ENCODE peak calls at places on chromosomes 1 and 21, in ten cellular contexts. I, D, Y, H, P, M, Z, K, X and W are unnamed samples.

GRCh38 chr1:208048904-208049303 is 138.0 kb upstream of the CD34 start:
- DNase-seq in X (no peak), I (no peak), K (no peak), P (no peak), Y (no peak), D (no peak), M (no peak), H (no peak), Z (peak; percentile 93), W (no peak)

GRCh38 chr1:92907949-92908684 is 53.1 kb downstream of the DIPK1A start:
- DNase-seq in Z (no peak), D (no peak), Y (no peak), P (no peak), X (no peak), K (peak; percentile 5), M (no peak), I (no peak), H (no peak), W (no peak)

GRCh38 chr1:212785871-212786270 is 5.7 kb downstream of the NSL1 start:
- DNase-seq in H (no peak), I (no peak), Y (no peak), M (no peak), K (no peak), X (no peak), Z (no peak), D (no peak), P (no peak), W (no peak)

GRCh38 chr1:33147997-33148314 is 33.9 kb downstream of the TRIM62 start:
- DNase-seq in M (no peak), H (no peak), I (no peak), D (no peak), Y (peak; percentile 51), X (no peak), Z (no peak), K (no peak), P (no peak), W (peak; percentile 24)

GRCh38 chr1:193905288-193906085 is 719.1 kb upstream of the B3GALT2 start:
- DNase-seq in D (no peak), H (no peak), M (no peak), K (no peak), X (no peak), Y (no peak), P (no peak), I (no peak), Z (no peak), W (no peak)

GRCh38 chr21:30257773-30258172 is 25.0 kb downstream of the KRTAP24-1 start:
- DNase-seq in P (no peak), Z (no peak), K (no peak), I (no peak), M (peak; percentile 6), D (no peak), H (peak; percentile 9), Y (peak; percentile 48), X (no peak), W (peak; percentile 36)

GRCh38 chr1:205542367-205542766 is 37.9 kb downstream of the CDK18 start:
- DNase-seq in H (no peak), Z (no peak), M (no peak), X (peak; percentile 7), P (peak; percentile 66), K (no peak), D (no peak), I (no peak), Y (no peak), W (no peak)

GRCh38 chr1:227170361-227171166 is 147.7 kb downstream of the CDC42BPA start:
- DNase-seq in D (peak; percentile 47), P (no peak), M (no peak), X (no peak), K (no peak), Y (peak; percentile 71), I (no peak), H (peak; percentile 56), Z (no peak), W (no peak)

GRCh38 chr1:221829327-221830011 is 87.6 kb upstream of the DUSP10 start:
- DNase-seq in M (no peak), D (peak; percentile 80), Y (no peak), I (peak; percentile 70), H (peak; percentile 78), X (no peak), Z (no peak), P (no peak), K (peak; percentile 90), W (peak; percentile 53)

GRCh38 chr1:163875214-163875926 is 553.6 kb downstream of the NUF2 start:
- DNase-seq in K (no peak), X (peak; percentile 18), I (no peak), M (no peak), Y (no peak), H (peak; percentile 96), D (peak; percentile 94), P (no peak), Z (no peak), W (no peak)

GRCh38 chr1:22709227-22709626 is 1.4 kb upstream of the EPHB2 start:
- DNase-seq in Y (no peak), I (no peak), P (no peak), H (no peak), D (no peak), M (no peak), Z (no peak), K (no peak), X (no peak), W (peak; percentile 17)
- TF ChIP-seq CTCF in Y (no peak), I (peak; percentile 45), P (peak; percentile 28), H (peak; percentile 54), D (peak; percentile 23), M (peak; percentile 42), Z (peak; percentile 35), K (peak; percentile 41), X (peak; percentile 20), W (no peak)

DNA sequence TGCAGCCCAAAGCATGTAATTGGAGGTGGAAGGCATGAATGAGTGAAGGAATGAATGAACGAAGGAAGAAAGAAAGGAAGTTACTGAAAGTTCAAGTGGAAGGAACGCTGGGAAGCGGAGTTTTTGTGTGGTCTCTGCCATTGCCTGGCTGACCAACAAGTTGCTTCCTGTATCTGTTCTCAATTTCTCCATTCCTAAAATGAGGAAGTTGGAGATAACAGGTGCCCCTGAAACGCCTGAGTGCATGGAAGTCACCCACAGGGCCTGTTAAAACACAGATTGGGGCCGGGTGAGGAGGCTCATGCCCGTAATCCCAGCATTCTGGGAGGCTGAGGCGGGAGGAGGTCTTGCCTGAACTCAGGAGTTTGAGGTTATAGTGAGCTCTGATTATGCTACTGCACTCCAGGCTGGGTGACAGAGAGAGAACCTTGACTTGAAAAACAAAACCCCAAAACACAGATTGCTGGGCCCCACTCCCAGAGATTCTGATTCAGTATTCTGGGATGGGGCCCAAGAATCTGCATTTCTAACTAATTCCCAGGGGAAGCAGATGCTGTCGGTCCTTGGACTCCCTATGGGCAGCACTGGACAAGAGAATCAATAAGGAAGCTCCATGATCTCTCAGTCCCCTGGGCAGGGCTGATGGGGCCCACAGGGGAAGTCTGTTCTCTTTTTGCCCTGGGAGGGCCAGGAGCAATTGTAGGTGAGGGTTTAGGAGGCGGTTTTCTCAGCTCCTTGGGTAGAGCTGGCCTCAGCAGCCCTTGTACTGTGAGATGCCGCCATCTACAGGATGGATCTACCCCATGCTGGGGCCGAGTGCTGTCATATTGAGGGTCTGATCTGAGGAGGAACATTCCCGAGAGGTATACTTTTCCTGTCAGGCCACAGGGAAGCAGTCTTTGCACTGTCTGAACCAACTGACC is 3.3 kb upstream of the CNR2 start:
- DNase-seq in I (peak; percentile 23), Y (peak; percentile 90), X (peak; percentile 81), M (peak; percentile 64), Z (peak; percentile 60), D (no peak), K (peak; percentile 41), P (no peak), H (peak; percentile 31), W (peak; percentile 74)
- TF ChIP-seq CTCF in I (peak; percentile 77), Y (peak; percentile 90), X (peak; percentile 68), M (peak; percentile 68), Z (peak; percentile 68), D (peak; percentile 73), K (peak; percentile 80), P (peak; percentile 55), H (peak; percentile 76), W (peak; percentile 57)

DNA sequence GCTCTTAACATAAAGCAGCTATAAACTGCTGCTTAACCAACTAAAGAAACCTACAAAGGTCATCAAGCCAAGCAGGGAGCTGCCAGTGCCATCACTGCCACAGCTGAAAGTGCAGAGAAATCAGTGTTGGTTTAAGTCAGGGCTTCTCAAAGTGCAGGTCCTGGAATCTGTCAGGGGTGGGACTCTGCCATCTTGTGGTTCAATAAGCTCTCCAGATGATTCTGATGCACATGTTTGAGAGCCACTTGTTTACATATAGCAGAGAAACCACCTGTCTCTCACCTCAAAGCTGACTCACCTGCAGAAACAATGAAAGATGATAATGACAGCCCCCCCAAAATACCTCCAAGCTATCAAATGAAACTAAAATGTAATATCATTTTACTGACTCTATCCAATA is 49.3 kb downstream of the SH3GLB1 start:
- DNase-seq in Z (peak; percentile 75), X (no peak), P (no peak), I (no peak), K (no peak), D (no peak), M (no peak), Y (peak; percentile 36), H (no peak), W (no peak)
- TF ChIP-seq CTCF in Z (peak; percentile 45), X (no peak), P (peak; percentile 26), I (no peak), K (peak; percentile 23), D (peak; percentile 21), M (no peak), Y (peak; percentile 44), H (peak; percentile 13), W (no peak)

GRCh38 chr1:69103213-69103612 is 464.5 kb upstream of the LRRC7 start:
- DNase-seq in X (no peak), Y (no peak), K (no peak), I (no peak), M (no peak), P (no peak), H (no peak), D (no peak), Z (peak; percentile 29), W (no peak)

GRCh38 chr1:69109276-69109675 is 458.4 kb upstream of the LRRC7 start:
- DNase-seq in Z (peak; percentile 17), X (no peak), I (no peak), D (no peak), H (no peak), P (no peak), M (no peak), K (no peak), Y (no peak), W (no peak)

GRCh38 chr1:69103705-69104385 is 463.9 kb upstream of the LRRC7 start:
- DNase-seq in I (no peak), Z (peak; percentile 5), P (no peak), D (no peak), K (no peak), Y (no peak), H (no peak), X (no peak), M (no peak), W (no peak)

GRCh38 chr1:69104859-69105258 is 462.9 kb upstream of the LRRC7 start:
- DNase-seq in Z (no peak), K (no peak), I (no peak), X (no peak), M (no peak), Y (no peak), H (no peak), D (no peak), P (no peak), W (no peak)
- TF ChIP-seq CTCF in Z (no peak), K (no peak), I (no peak), X (no peak), M (no peak), Y (no peak), H (no peak), D (no peak), P (no peak), W (no peak)

DNA sequence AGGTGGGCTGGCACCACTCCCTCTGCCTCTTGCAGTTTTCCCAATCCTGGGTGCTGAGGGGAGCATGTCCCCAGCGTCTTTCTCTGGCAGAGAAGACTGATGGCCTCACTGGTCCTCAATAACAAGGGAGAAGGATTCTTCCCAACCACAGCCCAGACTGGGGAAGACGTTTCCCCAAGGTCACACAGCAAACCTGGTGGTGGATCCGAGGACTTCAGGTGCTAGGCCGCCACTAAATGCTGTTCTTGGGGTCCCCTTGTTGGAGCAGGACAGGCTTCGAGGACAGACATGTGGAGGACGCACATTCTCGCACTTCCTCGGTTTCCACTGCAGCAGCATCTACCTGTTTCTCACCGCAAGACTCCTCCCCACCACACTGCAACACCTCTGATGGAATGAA is 30.9 kb upstream of the PAX7 start:
- DNase-seq in Y (no peak), Z (no peak), D (no peak), K (no peak), M (no peak), X (no peak), P (no peak), I (no peak), H (no peak), W (no peak)
- TF ChIP-seq CTCF in Y (no peak), Z (no peak), D (no peak), K (no peak), M (peak; percentile 12), X (no peak), P (no peak), I (no peak), H (no peak), W (no peak)